ENCODE peak calls at places on chromosomes 12 and 14, in six cellular contexts. V is HCT116; S is epithelial cell of proximal tubule; F is CD8-positive, alpha-beta memory T cell; J is ureter; M is GM20000. E is an unnamed sample.

GRCh38 chr12:89856431-89856830 is 147.8 kb upstream of the ATP2B1 start:
- DNase-seq in M (peak; percentile 52), V (no peak), F (no peak), S (no peak), J (no peak), E (peak; percentile 85)

GRCh38 chr14:56709201-56709600 is 101.1 kb downstream of the OTX2 start:
- DNase-seq in M (no peak), V (no peak), J (no peak), F (no peak), S (no peak), E (no peak)

GRCh38 chr14:22849212-22849819 is 12.9 kb downstream of the MMP14 start:
- DNase-seq in S (no peak), M (no peak), F (no peak), J (peak; percentile 84), V (no peak), E (no peak)

GRCh38 chr14:106883218-106883692 is 1356.9 kb downstream of the TMEM121 start:
- DNase-seq in J (no peak), S (no peak), F (peak; percentile 14), V (no peak), M (no peak), E (no peak)

GRCh38 chr12:132003846-132004245 is 54.1 kb downstream of the EP400 start:
- DNase-seq in M (no peak), J (no peak), V (no peak), F (no peak), S (peak; percentile 31), E (no peak)

GRCh38 chr14:79415726-79416125 is 795.6 kb downstream of the DIO2 start:
- DNase-seq in V (no peak), F (no peak), S (no peak), J (no peak), M (no peak), E (no peak)

GRCh38 chr14:68195126-68195525 is 375.5 kb downstream of the RAD51B start:
- DNase-seq in F (no peak), M (no peak), V (no peak), S (no peak), J (no peak), E (no peak)

GRCh38 chr14:67251573-67252226 is 10.5 kb downstream of the PALS1 start:
- DNase-seq in F (no peak), S (no peak), M (no peak), J (no peak), V (no peak), E (no peak)

GRCh38 chr12:100127766-100128508 is 14.7 kb downstream of the BLTP3B start:
- DNase-seq in S (no peak), V (no peak), J (no peak), F (no peak), M (no peak), E (no peak)

GRCh38 chr12:49789992-49790391 is 38.2 kb downstream of the NCKAP5L start:
- DNase-seq in M (no peak), S (no peak), V (no peak), J (no peak), F (no peak), E (no peak)

GRCh38 chr14:65318636-65319506 is 93.7 kb upstream of the FUT8 start:
- DNase-seq in F (no peak), V (no peak), J (no peak), M (peak; percentile 47), S (no peak), E (peak; percentile 80)

GRCh38 chr14:99821519-99822165 is 28.4 kb downstream of the EML1 start:
- DNase-seq in M (no peak), V (no peak), S (no peak), J (no peak), F (no peak), E (no peak)

GRCh38 chr14:54000341-54000811 is 43.8 kb upstream of the BMP4 start:
- DNase-seq in F (no peak), S (no peak), V (no peak), M (no peak), J (no peak), E (no peak)

GRCh38 chr12:12714276-12715001 is 2.7 kb upstream of the CDKN1B start:
- DNase-seq in J (peak; percentile 58), F (peak; percentile 71), V (no peak), S (no peak), M (peak; percentile 58), E (no peak)

GRCh38 chr14:88049271-88049670 is 44.3 kb downstream of the GPR65 start:
- DNase-seq in V (no peak), F (no peak), M (no peak), S (no peak), J (no peak), E (no peak)

GRCh38 chr12:52151859-52152783 is 39.7 kb downstream of the KRT80 start:
- DNase-seq in J (peak; percentile 86), V (no peak), F (peak; percentile 68), S (no peak), M (peak; percentile 84), E (no peak)

GRCh38 chr12:22046968-22047390 is 961 bp downstream of the CMAS start:
- DNase-seq in M (no peak), J (no peak), S (no peak), V (no peak), F (no peak), E (no peak)

GRCh38 chr12:32445356-32445755 is 46.0 kb downstream of the FGD4 start:
- DNase-seq in V (no peak), S (no peak), J (no peak), F (no peak), M (no peak), E (no peak)

GRCh38 chr12:124225730-124226129 is 69.2 kb upstream of the RFLNA start:
- DNase-seq in S (no peak), M (no peak), J (no peak), F (no peak), V (no peak), E (no peak)

GRCh38 chr14:50948205-50948604 is 3.9 kb upstream of the PYGL start:
- DNase-seq in V (no peak), J (no peak), F (no peak), M (no peak), S (no peak), E (no peak)

GRCh38 chr12:15829949-15830348 is 40.8 kb upstream of the EPS8 start:
- DNase-seq in V (no peak), M (no peak), S (no peak), J (no peak), F (no peak), E (no peak)

GRCh38 chr14:24761141-24761540 is 127.2 kb upstream of the GZMB start:
- DNase-seq in F (no peak), S (no peak), M (no peak), J (no peak), V (no peak), E (no peak)

E was measured in GM12878.